ENCODE peak calls at places on chromosome 2, in seven cellular contexts. H, S, W, F, P, Q and U are unnamed samples.

GRCh38 chr2:74602553-74603281 is 45.4 kb downstream of the M1AP start:
- DNase-seq in H (no peak), S (no peak), W (no peak), F (no peak), P (no peak), Q (no peak), U (no peak)

GRCh38 chr2:148966432-148966758 is 72.1 kb upstream of the LYPD6B start:
- DNase-seq in H (no peak), S (no peak), W (no peak), F (no peak), P (no peak), Q (no peak), U (no peak)

GRCh38 chr2:4130651-4131050 is 427.3 kb downstream of the DCDC2C start:
- DNase-seq in H (no peak), S (no peak), W (no peak), F (no peak), P (no peak), Q (no peak), U (no peak)

GRCh38 chr2:239109041-239109915 is 261.4 kb downstream of the TWIST2 start:
- DNase-seq in H (peak), S (no peak), W (no peak), F (no peak), P (no peak), Q (no peak), U (no peak)

GRCh38 chr2:200466703-200467418 is 43.0 kb downstream of the KCTD18 start:
- DNase-seq in H (peak), S (no peak), W (peak), F (no peak), P (no peak), Q (no peak), U (no peak)

GRCh38 chr2:50575232-50575631 is 456.7 kb downstream of the NRXN1 start:
- DNase-seq in H (no peak), S (no peak), W (no peak), F (no peak), P (no peak), Q (no peak), U (no peak)

GRCh38 chr2:218879881-218880748 is 537 bp upstream of the WNT10A start:
- DNase-seq in H (no peak), S (peak), W (no peak), F (peak), P (no peak), Q (peak), U (peak)

GRCh38 chr2:164706522-164706921 is 85.2 kb upstream of the GRB14 start:
- DNase-seq in H (no peak), S (no peak), W (no peak), F (no peak), P (no peak), Q (no peak), U (no peak)

GRCh38 chr2:37618326-37618725 is 53.1 kb downstream of the CDC42EP3 start:
- DNase-seq in H (no peak), S (no peak), W (no peak), F (no peak), P (no peak), Q (no peak), U (no peak)

GRCh38 chr2:13682878-13683277 is 949.6 kb upstream of the LRATD1 start:
- DNase-seq in H (peak), S (no peak), W (no peak), F (no peak), P (no peak), Q (no peak), U (no peak)

GRCh38 chr2:145524836-145525235 is 1004.9 kb upstream of the ZEB2 start:
- DNase-seq in H (no peak), S (no peak), W (no peak), F (no peak), P (no peak), Q (no peak), U (no peak)

GRCh38 chr2:130963058-130963848 is 126.5 kb downstream of the ARHGEF4 start:
- DNase-seq in H (no peak), S (no peak), W (no peak), F (no peak), P (no peak), Q (no peak), U (no peak)

GRCh38 chr2:86301711-86302202 is 35.7 kb downstream of the REEP1 start:
- DNase-seq in H (peak), S (no peak), W (no peak), F (no peak), P (no peak), Q (no peak), U (no peak)

GRCh38 chr2:68103656-68104055 is 40.9 kb upstream of the C1D start:
- DNase-seq in H (no peak), S (no peak), W (no peak), F (no peak), P (no peak), Q (no peak), U (no peak)

GRCh38 chr2:40177366-40177765 is 274.5 kb downstream of the SLC8A1 start:
- DNase-seq in H (no peak), S (no peak), W (no peak), F (no peak), P (no peak), Q (no peak), U (no peak)

GRCh38 chr2:19362094-19362649 is 3.7 kb upstream of the OSR1 start:
- DNase-seq in H (no peak), S (no peak), W (no peak), F (no peak), P (no peak), Q (no peak), U (no peak)

GRCh38 chr2:4391013-4391412 is 687.6 kb downstream of the DCDC2C start:
- DNase-seq in H (no peak), S (no peak), W (no peak), F (no peak), P (no peak), Q (no peak), U (no peak)

GRCh38 chr2:58435246-58435645 is 194.1 kb upstream of the FANCL start:
- DNase-seq in H (no peak), S (no peak), W (no peak), F (no peak), P (no peak), Q (no peak), U (no peak)

GRCh38 chr2:108330971-108331370 is 42.3 kb downstream of the SULT1C2 start:
- DNase-seq in H (no peak), S (no peak), W (no peak), F (no peak), P (no peak), Q (no peak), U (no peak)

GRCh38 chr2:44771510-44771909 is 170.0 kb upstream of the SIX3 start:
- DNase-seq in H (no peak), S (no peak), W (no peak), F (no peak), P (no peak), Q (no peak), U (no peak)

GRCh38 chr2:61210332-61210981 is 48.5 kb downstream of the C2orf74 start:
- DNase-seq in H (no peak), S (no peak), W (no peak), F (no peak), P (peak), Q (no peak), U (no peak)

GRCh38 chr2:9347411-9347853 is 75.9 kb downstream of the ITGB1BP1 start:
- DNase-seq in H (peak), S (no peak), W (peak), F (no peak), P (no peak), Q (no peak), U (no peak)

GRCh38 chr2:207683879-207684627 is 27.4 kb upstream of the CCNYL1 start:
- DNase-seq in H (no peak), S (no peak), W (no peak), F (no peak), P (no peak), Q (no peak), U (no peak)

GRCh38 chr2:152500336-152500735 is 165.4 kb downstream of the FMNL2 start:
- DNase-seq in H (no peak), S (no peak), W (no peak), F (no peak), P (no peak), Q (no peak), U (no peak)

GRCh38 chr2:161165266-161165665 is 5.0 kb downstream of the TANK start:
- DNase-seq in H (no peak), S (no peak), W (no peak), F (no peak), P (no peak), Q (no peak), U (no peak)

GRCh38 chr2:99680946-99681345 is 191.1 kb upstream of the REV1 start:
- DNase-seq in H (no peak), S (no peak), W (no peak), F (no peak), P (no peak), Q (no peak), U (no peak)

GRCh38 chr2:99977947-99978346 is 164.4 kb downstream of the AFF3 start:
- DNase-seq in H (no peak), S (no peak), W (no peak), F (no peak), P (no peak), Q (no peak), U (no peak)

GRCh38 chr2:201558232-201558631 is 85.1 kb downstream of the TMEM237 start:
- DNase-seq in H (no peak), S (no peak), W (no peak), F (no peak), P (no peak), Q (no peak), U (no peak)

GRCh38 chr2:227817940-227818568 is 4.4 kb downstream of the CCL20 start:
- DNase-seq in H (peak), S (peak), W (peak), F (peak), P (peak), Q (peak), U (peak)

GRCh38 chr2:237281900-237282306 is 132.1 kb downstream of the COL6A3 start:
- DNase-seq in H (no peak), S (no peak), W (no peak), F (no peak), P (peak), Q (no peak), U (no peak)

GRCh38 chr2:135525786-135526185 is 5.2 kb downstream of the ZRANB3 start:
- DNase-seq in H (no peak), S (no peak), W (no peak), F (no peak), P (no peak), Q (no peak), U (no peak)

GRCh38 chr2:41994177-41994576 is 53.6 kb upstream of the PKDCC start:
- DNase-seq in H (peak), S (no peak), W (no peak), F (no peak), P (no peak), Q (no peak), U (no peak)

GRCh38 chr2:3490191-3491158 is 28.9 kb downstream of the ADI1 start:
- DNase-seq in H (peak), S (no peak), W (peak), F (no peak), P (no peak), Q (peak), U (no peak)

GRCh38 chr2:36881816-36882215 is 84.5 kb downstream of the STRN start:
- DNase-seq in H (no peak), S (no peak), W (no peak), F (no peak), P (no peak), Q (no peak), U (no peak)

GRCh38 chr2:201977651-201978050 is 56.0 kb upstream of the FZD7 start:
- DNase-seq in H (no peak), S (no peak), W (no peak), F (no peak), P (no peak), Q (no peak), U (no peak)

GRCh38 chr2:216379955-216380354 is 7.7 kb upstream of the MARCHF4 start:
- DNase-seq in H (no peak), S (no peak), W (no peak), F (no peak), P (no peak), Q (no peak), U (no peak)

GRCh38 chr2:172106128-172106961 is 3.6 kb upstream of the DLX2 start:
- DNase-seq in H (no peak), S (no peak), W (no peak), F (peak), P (no peak), Q (no peak), U (no peak)

DNA sequence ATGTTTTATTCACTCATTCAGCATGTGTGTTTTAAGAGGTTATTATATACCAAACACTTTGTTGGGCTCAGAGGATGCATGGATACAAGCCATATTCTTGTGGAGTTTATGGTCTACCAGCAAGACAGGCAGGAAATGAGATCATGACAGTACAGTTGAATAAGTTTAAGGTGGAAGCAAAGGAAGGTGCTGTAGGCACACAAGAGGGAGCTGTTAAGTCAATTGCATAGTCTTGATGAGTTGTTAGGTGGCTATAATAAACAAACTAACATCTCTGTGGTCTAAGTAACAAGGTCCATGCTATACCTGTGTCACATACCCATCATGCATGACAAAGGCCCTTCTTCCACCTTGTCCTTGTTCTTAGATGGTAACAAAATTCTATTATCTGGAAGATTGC is 538.3 kb downstream of the CNTNAP5 start:
- DNase-seq in H (no peak), S (no peak), W (no peak), F (no peak), P (no peak), Q (no peak), U (no peak)
- TF ChIP-seq CTCF in H (no peak), S (no peak), W (no peak), F (no peak), P (no peak), Q (no peak), U (no peak)

GRCh38 chr2:12173271-12173942 is 427.0 kb downstream of the LPIN1 start:
- DNase-seq in H (no peak), S (no peak), W (no peak), F (no peak), P (no peak), Q (no peak), U (no peak)
- TF ChIP-seq CTCF in H (peak), S (no peak), W (no peak), F (no peak), P (peak), Q (no peak), U (no peak)

GRCh38 chr2:168328421-168328820 is 81.0 kb upstream of the STK39 start:
- DNase-seq in H (no peak), S (no peak), W (no peak), F (no peak), P (no peak), Q (no peak), U (no peak)
- TF ChIP-seq CTCF in H (no peak), S (no peak), W (no peak), F (no peak), P (no peak), Q (no peak), U (no peak)

DNA sequence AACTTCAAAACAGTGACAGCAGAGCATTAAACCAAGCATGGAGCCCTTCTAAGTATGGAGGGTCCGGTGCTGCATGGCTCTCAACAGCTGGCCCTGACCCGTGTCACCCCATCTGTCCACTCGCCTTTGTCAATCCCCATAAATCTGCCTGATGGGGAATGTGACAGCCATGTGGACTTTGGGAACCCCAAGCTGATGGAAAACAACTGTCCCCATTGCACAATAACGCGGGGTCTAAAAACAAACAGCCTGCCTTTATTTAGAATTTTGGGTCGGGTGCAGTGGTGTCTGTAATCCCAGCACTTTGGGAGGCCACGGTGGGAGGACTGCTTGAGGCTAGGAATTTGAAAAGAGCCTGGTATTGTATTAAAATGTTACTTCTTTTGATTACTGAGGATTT is 17.1 kb upstream of the THADA start:
- DNase-seq in H (peak), S (no peak), W (peak), F (no peak), P (no peak), Q (no peak), U (no peak)
- TF ChIP-seq CTCF in H (no peak), S (no peak), W (no peak), F (no peak), P (no peak), Q (no peak), U (no peak)

GRCh38 chr2:193523662-193524061 is 1328.9 kb upstream of the TMEFF2 start:
- DNase-seq in H (no peak), S (no peak), W (no peak), F (no peak), P (no peak), Q (no peak), U (no peak)

GRCh38 chr2:193528458-193528857 is 1333.7 kb upstream of the TMEFF2 start:
- DNase-seq in H (no peak), S (no peak), W (no peak), F (no peak), P (no peak), Q (no peak), U (no peak)

GRCh38 chr2:193521523-193521922 is 1326.8 kb upstream of the TMEFF2 start:
- DNase-seq in H (no peak), S (no peak), W (no peak), F (no peak), P (no peak), Q (no peak), U (no peak)

GRCh38 chr2:193527146-193527545 is 1332.4 kb upstream of the TMEFF2 start:
- DNase-seq in H (no peak), S (no peak), W (no peak), F (no peak), P (no peak), Q (no peak), U (no peak)
- TF ChIP-seq CTCF in H (no peak), S (no peak), W (no peak), F (no peak), P (no peak), Q (no peak), U (no peak)

GRCh38 chr2:96816836-96817702 is 1.0 kb downstream of the CNNM3 start:
- DNase-seq in H (no peak), S (no peak), W (no peak), F (peak), P (no peak), Q (no peak), U (no peak)
- TF ChIP-seq CTCF in H (peak), S (no peak), W (no peak), F (no peak), P (no peak), Q (no peak), U (no peak)

DNA sequence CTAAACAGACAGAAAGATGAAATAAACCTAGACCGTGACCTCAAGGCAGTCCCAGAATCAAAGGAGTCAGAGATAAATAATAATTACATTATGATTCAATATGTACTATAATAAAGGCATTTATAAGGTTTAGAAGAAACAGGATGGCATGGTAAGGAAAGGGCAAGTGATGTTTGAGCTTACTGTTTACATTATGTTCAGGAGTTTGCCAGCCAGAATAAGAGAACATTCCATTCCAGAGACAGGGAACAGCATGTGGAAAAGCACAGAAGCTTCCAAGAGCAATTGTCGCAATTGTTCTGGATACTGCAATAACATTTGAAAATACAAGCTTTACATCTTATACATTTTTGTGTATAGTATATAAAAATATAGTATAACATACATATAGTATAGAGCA is 50.0 kb upstream of the FRZB start:
- DNase-seq in H (no peak), S (no peak), W (no peak), F (no peak), P (no peak), Q (no peak), U (no peak)
- TF ChIP-seq CTCF in H (no peak), S (no peak), W (no peak), F (no peak), P (no peak), Q (no peak), U (no peak)

GRCh38 chr2:158305501-158305900 is 151.1 kb downstream of the CCDC148 start:
- DNase-seq in H (no peak), S (no peak), W (no peak), F (no peak), P (no peak), Q (no peak), U (no peak)
- TF ChIP-seq CTCF in H (no peak), S (no peak), W (no peak), F (no peak), P (no peak), Q (no peak), U (no peak)